ENCODE peak calls at places on chromosomes 12 and 14, in nine cellular contexts. X is GM13977; Q is GM10248; M is NCI-H345; S is NCI-H1105 treated with DMSO at 0.1 percent for 48 hours; C is IMR-90; I is activated CD4-positive, alpha-beta T cell treated with anti-CD3 and anti-CD28 coated beads for 48 hours; O is dorsolateral prefrontal cortex; F is stimulated activated CD4-positive, alpha-beta T cell treated with anti-CD3 and anti-CD28 coated beads, Interleukin-15, amount 100 ng/mL, for 1 hour. N is an unnamed sample.

GRCh38 chr14:95410838-95411237 is 91.1 kb upstream of the CLMN start:
- DNase-seq in C (no peak), M (no peak), I (no peak), O (no peak), X (no peak), F (no peak), Q (no peak), S (no peak), N (no peak)

GRCh38 chr14:65838565-65838964 is 426.0 kb downstream of the FUT8 start:
- DNase-seq in S (no peak), X (no peak), M (no peak), F (no peak), O (no peak), Q (no peak), I (no peak), C (no peak), N (no peak)

GRCh38 chr12:51323966-51324895 is at the start of gene BIN2:
- DNase-seq in Q (peak), I (peak), F (peak), S (no peak), X (peak), O (peak), M (no peak), C (no peak), N (no peak)

GRCh38 chr12:7197846-7198245 is 8.4 kb downstream of the PEX5 start:
- DNase-seq in Q (no peak), F (no peak), S (no peak), M (no peak), X (peak), I (no peak), O (no peak), C (no peak), N (no peak)

GRCh38 chr12:6635856-6636521 is at the start of gene LPAR5:
- DNase-seq in S (no peak), C (no peak), X (peak), M (no peak), O (no peak), Q (peak), I (peak), F (no peak), N (no peak)

GRCh38 chr14:74474376-74474775 is 18.7 kb downstream of the NPC2 start:
- DNase-seq in I (no peak), O (no peak), Q (no peak), F (no peak), C (no peak), M (no peak), X (no peak), S (no peak), N (no peak)

GRCh38 chr14:105155071-105155651 is 13.4 kb downstream of the JAG2 start:
- DNase-seq in Q (no peak), I (no peak), C (no peak), F (no peak), X (no peak), S (no peak), M (no peak), O (no peak), N (no peak)

GRCh38 chr14:101025656-101026055 is 122.1 kb upstream of the RTL1 start:
- DNase-seq in I (no peak), S (no peak), M (no peak), O (peak), X (no peak), C (no peak), Q (no peak), F (no peak), N (no peak)

GRCh38 chr14:86035882-86036281 is 505.9 kb downstream of the FLRT2 start:
- DNase-seq in F (no peak), I (peak), C (no peak), M (no peak), Q (peak), S (no peak), O (no peak), X (peak), N (no peak)

GRCh38 chr14:103140316-103141109 is 17.3 kb downstream of the TNFAIP2 start:
- DNase-seq in X (peak), I (no peak), F (no peak), C (no peak), M (peak), O (no peak), S (peak), Q (peak), N (no peak)

GRCh38 chr14:35866595-35867279 is 40.6 kb downstream of the BRMS1L start:
- DNase-seq in O (no peak), C (no peak), S (no peak), X (no peak), I (no peak), F (no peak), Q (no peak), M (no peak), N (no peak)

GRCh38 chr12:97784904-97785303 is 322.3 kb downstream of the RMST start:
- DNase-seq in Q (no peak), I (no peak), X (no peak), C (no peak), M (no peak), O (no peak), S (no peak), F (no peak), N (no peak)

GRCh38 chr12:131943389-131943788 is 6.4 kb upstream of the EP400 start:
- DNase-seq in C (no peak), M (no peak), Q (no peak), O (peak), F (no peak), S (no peak), X (no peak), I (no peak), N (no peak)